ENCODE peak calls at places on chromosomes 4 and X, in four cellular contexts. C is upper lobe of right lung, G is stomach, E is lower lobe of right lung. Z is an unnamed sample. For H3K4me1, the result is how much of the 10 kb centered on the place peaks cover.

GRCh38 chrX:18032486-18033221 is 171.6 kb upstream of the RAI2 start:
- DNase-seq in C (no peak), G (no peak), E (no peak), Z (no peak)

GRCh38 chrX:38103857-38104812 is 97.8 kb downstream of the SYTL5 start:
- DNase-seq in C (no peak), G (no peak), E (no peak), Z (no peak)

GRCh38 chr4:101693842-101694398 is 96.6 kb upstream of the BANK1 start:
- DNase-seq in C (no peak), G (no peak), E (no peak), Z (no peak)

GRCh38 chr4:146246381-146246780 is 32.0 kb downstream of the REELD1 start:
- DNase-seq in C (no peak), G (no peak), E (no peak), Z (no peak)

GRCh38 chr4:64200001-64200555 is 209.2 kb downstream of the TECRL start:
- DNase-seq in C (no peak), G (no peak), E (no peak), Z (no peak)

GRCh38 chrX:43804021-43804420 is 78.2 kb downstream of the MAOB start:
- DNase-seq in C (no peak), G (no peak), E (no peak), Z (no peak)

GRCh38 chr4:3290889-3291321 is 1.9 kb upstream of the RGS12 start:
- DNase-seq in C (peak), G (peak), E (no peak), Z (no peak)

GRCh38 chr4:169098969-169099685 is 89.1 kb upstream of the CBR4 start:
- DNase-seq in C (no peak), G (no peak), E (no peak), Z (no peak)

GRCh38 chr4:167021545-167022155 is 212.6 kb downstream of the SPOCK3 start:
- DNase-seq in C (peak), G (peak), E (peak), Z (peak)

GRCh38 chrX:40174594-40175415 is 77.0 kb upstream of the BCOR start:
- DNase-seq in C (peak), G (peak), E (peak), Z (peak)

GRCh38 chrX:69312141-69312670 is 147.0 kb upstream of the PJA1 start:
- DNase-seq in C (no peak), G (peak), E (no peak), Z (no peak)

GRCh38 chrX:136028383-136028984 is 43.2 kb downstream of the SLC9A6 start:
- DNase-seq in C (no peak), G (no peak), E (no peak), Z (no peak)

GRCh38 chr4:38621004-38621684 is 42.9 kb upstream of the KLF3 start:
- DNase-seq in C (no peak), G (peak), E (no peak), Z (no peak)

GRCh38 chrX:125322431-125322830 is 2.8 kb downstream of the TEX13C start:
- DNase-seq in C (no peak), G (no peak), E (no peak), Z (no peak)

GRCh38 chrX:13319953-13320352 is at the start of gene ATXN3L:
- DNase-seq in C (no peak), G (no peak), E (no peak), Z (no peak)

GRCh38 chr4:19030048-19030447 is 1008.5 kb upstream of the LCORL start:
- DNase-seq in C (no peak), G (no peak), E (no peak), Z (no peak)

GRCh38 chr4:82988323-82988832 is 22.2 kb downstream of the LIN54 start:
- DNase-seq in C (no peak), G (no peak), E (no peak), Z (no peak)

GRCh38 chr4:80053140-80053910 is 19.7 kb downstream of the ANTXR2 start:
- DNase-seq in C (no peak), G (no peak), E (no peak), Z (no peak)

GRCh38 chrX:101550825-101551767 is 749 bp downstream of the ARMCX1 start:
- DNase-seq in C (peak), G (no peak), E (peak), Z (peak)

GRCh38 chrX:129877401-129877800 is 28.6 kb upstream of the UTP14A start:
- DNase-seq in C (no peak), G (no peak), E (no peak), Z (no peak)

GRCh38 chr4:23384741-23385140 is 505.1 kb downstream of the PPARGC1A start:
- DNase-seq in C (no peak), G (no peak), E (no peak), Z (no peak)

GRCh38 chr4:80390178-80390577 is 54.6 kb downstream of the CFAP299 start:
- DNase-seq in C (no peak), G (no peak), E (no peak), Z (no peak)

GRCh38 chr4:10891866-10892265 is 207.3 kb upstream of the CLNK start:
- DNase-seq in C (no peak), G (no peak), E (no peak), Z (no peak)

GRCh38 chrX:5936438-5936837 is 292.2 kb downstream of the NLGN4X start:
- DNase-seq in C (no peak), G (no peak), E (no peak), Z (no peak)

GRCh38 chr4:33160126-33160525 is 2440.0 kb downstream of the PCDH7 start:
- DNase-seq in C (no peak), G (no peak), E (no peak), Z (no peak)

GRCh38 chr4:48780867-48781219 is 764 bp upstream of the FRYL start:
- DNase-seq in C (no peak), G (peak), E (no peak), Z (peak)

GRCh38 chr4:21769404-21770147 is 179.0 kb downstream of the KCNIP4 start:
- DNase-seq in C (no peak), G (no peak), E (no peak), Z (no peak)

GRCh38 chr4:4248885-4249203 is 821 bp upstream of the TMEM128 start:
- DNase-seq in C (no peak), G (no peak), E (no peak), Z (no peak)

GRCh38 chr4:80266267-80266901 is at the start of gene FGF5:
- DNase-seq in C (peak), G (no peak), E (peak), Z (peak)

GRCh38 chr4:156472624-156473023 is 499.0 kb downstream of the PDGFC start:
- DNase-seq in C (no peak), G (no peak), E (no peak), Z (no peak)

GRCh38 chr4:84847978-84848377 is 118.5 kb downstream of the WDFY3 start:
- DNase-seq in C (no peak), G (no peak), E (no peak), Z (no peak)

GRCh38 chr4:1752284-1753041 is 31.1 kb downstream of the TACC3 start:
- DNase-seq in C (peak), G (peak), E (peak), Z (no peak)

DNA sequence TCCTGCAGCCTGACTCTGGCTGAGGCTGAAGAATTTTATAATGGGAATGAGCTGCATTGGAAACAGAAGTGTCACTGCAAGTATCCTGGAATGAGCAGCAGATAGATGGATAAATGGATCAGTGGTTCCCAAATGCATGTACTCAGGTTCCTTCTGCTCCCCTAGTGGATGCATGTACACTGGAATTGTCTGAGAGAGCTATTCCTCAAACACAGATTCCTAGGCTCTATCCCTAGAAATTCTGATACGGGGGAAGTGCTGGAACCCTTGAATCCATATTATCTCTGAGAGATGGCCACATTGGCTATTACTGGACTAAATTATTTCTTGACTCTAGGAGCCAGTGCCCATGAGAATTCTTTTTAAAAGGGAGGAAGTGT is 64.8 kb downstream of the TMEM131L start:
- DNase-seq in C (no peak), G (no peak), E (no peak), Z (no peak)
- H3K4me1 ChIP-seq in C (under half), G (under half), E (under half), Z (under half)

GRCh38 chr4:41400296-41400695 is 137.7 kb upstream of the LIMCH1 start:
- DNase-seq in C (no peak), G (no peak), E (no peak), Z (no peak)
- H3K4me1 ChIP-seq in C (under half), G (under half), E (under half), Z (under half)

DNA sequence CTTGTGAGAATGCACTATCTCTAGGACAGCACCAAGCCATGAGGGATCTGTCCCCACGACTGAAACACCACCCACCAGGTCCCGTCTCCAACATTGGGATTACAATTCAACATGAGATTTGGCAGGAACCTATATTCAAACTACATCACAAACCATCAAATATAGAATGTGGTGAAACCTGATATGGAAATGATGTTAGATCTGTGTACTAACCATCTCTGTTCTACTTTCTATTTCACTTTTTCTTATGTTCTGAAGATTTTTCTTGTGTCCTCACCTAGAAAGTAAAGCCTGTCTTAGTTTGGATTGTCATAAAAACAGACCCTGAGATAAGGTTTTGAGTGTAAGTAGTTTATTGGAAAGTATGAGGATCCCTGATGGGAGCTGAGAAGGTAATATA is 37.8 kb upstream of the TACR3 start:
- DNase-seq in C (no peak), G (no peak), E (no peak), Z (no peak)
- H3K4me1 ChIP-seq in C (under half), G (under half), E (under half), Z (under half)

DNA sequence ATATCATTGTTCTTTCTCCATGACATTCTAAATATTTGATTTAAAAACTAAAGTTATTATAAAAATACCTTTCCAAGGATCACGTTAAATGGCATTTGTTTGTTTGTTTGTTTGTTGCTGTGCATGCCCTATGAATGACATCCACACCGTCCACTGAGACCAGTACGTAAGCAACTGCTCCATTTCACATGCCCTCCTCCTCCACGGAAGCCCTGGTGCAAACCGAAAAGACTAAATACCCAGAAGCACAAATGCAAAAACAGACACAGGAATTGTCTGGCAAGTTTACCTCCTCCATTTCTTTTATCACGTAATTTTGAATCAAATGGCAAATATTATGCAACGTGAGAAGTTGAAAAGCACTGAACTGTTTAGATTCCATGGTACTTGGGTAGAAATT is 23.6 kb downstream of the IRF2 start:
- DNase-seq in C (no peak), G (no peak), E (no peak), Z (no peak)
- H3K4me1 ChIP-seq in C (half or more), G (half or more), E (half or more), Z (under half)

GRCh38 chr4:87026795-87027495 is 92.1 kb downstream of the AFF1 start:
- DNase-seq in C (no peak), G (no peak), E (no peak), Z (no peak)
- H3K4me1 ChIP-seq in C (half or more), G (half or more), E (half or more), Z (under half)

GRCh38 chr4:152098365-152099060 is 337.7 kb upstream of the GATB start:
- DNase-seq in C (no peak), G (no peak), E (no peak), Z (no peak)
- H3K4me1 ChIP-seq in C (under half), G (under half), E (under half), Z (under half)

GRCh38 chrX:132741706-132742105 is 216.7 kb downstream of the HS6ST2 start:
- DNase-seq in C (no peak), G (no peak), E (no peak), Z (no peak)
- H3K4me1 ChIP-seq in C (under half), G (under half), E (under half), Z (under half)

DNA sequence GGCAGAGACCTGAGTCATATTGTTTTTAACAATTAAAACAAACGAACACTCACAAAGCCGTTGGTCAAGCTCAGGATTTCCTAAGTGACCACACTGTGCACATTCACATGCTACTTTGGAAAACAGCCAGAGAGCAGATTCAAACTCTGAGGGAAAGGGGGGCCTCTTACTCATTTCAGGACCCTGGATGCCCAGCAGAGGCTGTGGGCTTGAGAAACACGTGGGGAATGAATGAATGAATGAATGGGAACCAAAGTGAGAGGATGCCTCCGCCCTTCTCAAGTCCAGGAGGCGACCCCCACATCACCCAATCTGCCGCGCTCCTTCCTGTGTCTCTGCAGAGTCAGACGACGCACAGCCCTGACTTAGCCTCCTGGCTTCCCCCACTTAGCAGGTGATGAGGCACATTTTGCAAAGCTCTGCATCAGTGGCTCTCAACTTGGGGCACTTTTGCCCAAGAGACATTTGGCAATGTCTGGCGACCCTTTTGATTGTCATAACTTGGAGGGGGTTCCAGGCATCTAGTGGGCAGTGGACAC is 76.0 kb downstream of the ABLIM2 start:
- DNase-seq in C (no peak), G (no peak), E (no peak), Z (no peak)
- H3K4me1 ChIP-seq in C (under half), G (under half), E (under half), Z (under half)

Z was measured in right cardiac atrium.